ENCODE peak calls at places on chromosomes 5 and 9, in five cellular contexts. One of them, this sample, is unnamed.
A peak's percentile ranks its signal among the peaks of the same experiment; 100 is the strongest.

GRCh38 chr5:102089883-102090282 is 206.2 kb downstream of the SLCO4C1 start:
- DNase-seq in endothelial cell: no peak
- DNase-seq in hepatocyte: no peak
- DNase-seq in mesothelial cell of epicardium: no peak
- DNase-seq in CD8-positive, alpha-beta T cell: no peak
- DNase-seq in this sample: no peak

GRCh38 chr5:125865166-125865815 is 557.9 kb upstream of the GRAMD2B start:
- DNase-seq in endothelial cell: no peak
- DNase-seq in hepatocyte: no peak
- DNase-seq in mesothelial cell of epicardium: no peak
- DNase-seq in CD8-positive, alpha-beta T cell: no peak
- DNase-seq in this sample: no peak

GRCh38 chr5:129114539-129115193 is 20.1 kb downstream of the ISOC1 start:
- DNase-seq in endothelial cell: no peak
- DNase-seq in hepatocyte: no peak
- DNase-seq in mesothelial cell of epicardium: no peak
- DNase-seq in CD8-positive, alpha-beta T cell: no peak
- DNase-seq in this sample: no peak

GRCh38 chr5:80641353-80641752 is 13.1 kb upstream of the MSH3 start:
- DNase-seq in endothelial cell: no peak
- DNase-seq in hepatocyte: no peak
- DNase-seq in mesothelial cell of epicardium: no peak
- DNase-seq in CD8-positive, alpha-beta T cell: no peak
- DNase-seq in this sample: no peak

GRCh38 chr9:74044844-74045243 is 452.3 kb upstream of the RORB start:
- DNase-seq in endothelial cell: no peak
- DNase-seq in hepatocyte: no peak
- DNase-seq in mesothelial cell of epicardium: no peak
- DNase-seq in CD8-positive, alpha-beta T cell: no peak
- DNase-seq in this sample: no peak

GRCh38 chr9:82584349-82584846 is 478.5 kb downstream of the RASEF start:
- DNase-seq in endothelial cell: no peak
- DNase-seq in hepatocyte: peak; percentile 24
- DNase-seq in mesothelial cell of epicardium: no peak
- DNase-seq in CD8-positive, alpha-beta T cell: no peak
- DNase-seq in this sample: no peak

GRCh38 chr5:369151-369939 is 47.8 kb downstream of the AHRR start:
- DNase-seq in endothelial cell: no peak
- DNase-seq in hepatocyte: no peak
- DNase-seq in mesothelial cell of epicardium: no peak
- DNase-seq in CD8-positive, alpha-beta T cell: no peak
- DNase-seq in this sample: no peak

GRCh38 chr5:65482727-65483473 is 1.2 kb upstream of the ADAMTS6 start:
- DNase-seq in endothelial cell: peak; percentile 20
- DNase-seq in hepatocyte: peak; percentile 53
- DNase-seq in mesothelial cell of epicardium: no peak
- DNase-seq in CD8-positive, alpha-beta T cell: no peak
- DNase-seq in this sample: no peak

GRCh38 chr9:38343552-38343951 is 49.0 kb upstream of the ALDH1B1 start:
- DNase-seq in endothelial cell: no peak
- DNase-seq in hepatocyte: no peak
- DNase-seq in mesothelial cell of epicardium: no peak
- DNase-seq in CD8-positive, alpha-beta T cell: no peak
- DNase-seq in this sample: no peak

GRCh38 chr5:16773990-16774389 is 157.2 kb upstream of the RETREG1 start:
- DNase-seq in endothelial cell: no peak
- DNase-seq in hepatocyte: no peak
- DNase-seq in mesothelial cell of epicardium: no peak
- DNase-seq in CD8-positive, alpha-beta T cell: no peak
- DNase-seq in this sample: no peak

GRCh38 chr5:122721127-122721526 is 53.8 kb upstream of the SNX2 start:
- DNase-seq in endothelial cell: no peak
- DNase-seq in hepatocyte: no peak
- DNase-seq in mesothelial cell of epicardium: no peak
- DNase-seq in CD8-positive, alpha-beta T cell: no peak
- DNase-seq in this sample: no peak

GRCh38 chr9:125397736-125398135 is 136.1 kb downstream of the GAPVD1 start:
- DNase-seq in endothelial cell: no peak
- DNase-seq in hepatocyte: no peak
- DNase-seq in mesothelial cell of epicardium: no peak
- DNase-seq in CD8-positive, alpha-beta T cell: no peak
- DNase-seq in this sample: no peak

GRCh38 chr5:172452398-172453205 is 1.7 kb downstream of the SH3PXD2B start:
- DNase-seq in endothelial cell: no peak
- DNase-seq in hepatocyte: peak; percentile 61
- DNase-seq in mesothelial cell of epicardium: no peak
- DNase-seq in CD8-positive, alpha-beta T cell: no peak
- DNase-seq in this sample: no peak

GRCh38 chr5:140115186-140115500 is 1.2 kb downstream of the PURA start:
- DNase-seq in endothelial cell: no peak
- DNase-seq in hepatocyte: no peak
- DNase-seq in mesothelial cell of epicardium: no peak
- DNase-seq in CD8-positive, alpha-beta T cell: no peak
- DNase-seq in this sample: no peak

GRCh38 chr5:140116716-140117115 is 2.8 kb downstream of the PURA start:
- DNase-seq in endothelial cell: no peak
- DNase-seq in hepatocyte: no peak
- DNase-seq in mesothelial cell of epicardium: no peak
- DNase-seq in CD8-positive, alpha-beta T cell: no peak
- DNase-seq in this sample: no peak

GRCh38 chr5:140114341-140115185 is 654 bp downstream of the PURA start:
- DNase-seq in endothelial cell: peak; percentile 58
- DNase-seq in hepatocyte: peak; percentile 72
- DNase-seq in mesothelial cell of epicardium: peak; percentile 35
- DNase-seq in CD8-positive, alpha-beta T cell: peak; percentile 18
- DNase-seq in this sample: peak; percentile 49

GRCh38 chr5:140117523-140117922 is 3.6 kb downstream of the PURA start:
- DNase-seq in endothelial cell: no peak
- DNase-seq in hepatocyte: no peak
- DNase-seq in mesothelial cell of epicardium: no peak
- DNase-seq in CD8-positive, alpha-beta T cell: no peak
- DNase-seq in this sample: no peak

DNA sequence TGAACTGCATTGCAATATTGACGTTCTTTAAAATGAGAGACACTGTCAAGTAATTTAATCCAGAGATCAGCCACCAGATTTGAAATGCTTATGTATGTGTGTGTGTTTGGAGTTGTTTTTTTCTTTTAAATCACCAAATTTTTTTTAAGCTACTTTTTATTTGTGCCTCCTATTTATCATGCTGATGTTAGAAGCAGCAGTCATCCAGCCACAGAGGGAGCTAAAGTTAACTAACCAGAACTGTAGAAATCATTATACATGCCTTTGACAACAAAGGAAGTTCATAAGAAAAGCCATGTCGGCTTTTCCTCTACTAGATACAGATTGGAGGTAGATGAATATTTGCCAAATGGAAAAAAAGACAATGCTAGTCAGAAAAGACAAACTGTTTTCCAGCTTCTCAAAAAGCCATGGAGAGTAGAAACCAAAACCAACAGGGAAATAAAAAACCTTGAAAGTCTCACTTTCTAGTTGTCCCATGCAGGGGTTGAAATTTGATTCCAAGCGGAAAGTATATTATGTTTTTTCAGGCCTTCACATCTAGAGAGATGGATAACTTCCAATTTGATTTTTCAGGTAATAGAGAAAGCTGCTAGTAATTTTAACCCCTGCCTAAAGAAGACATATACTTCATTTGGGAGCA is 4.5 kb downstream of the PURA start:
- DNase-seq in endothelial cell: no peak
- DNase-seq in hepatocyte: no peak
- DNase-seq in mesothelial cell of epicardium: no peak
- DNase-seq in CD8-positive, alpha-beta T cell: no peak
- DNase-seq in this sample: no peak
- TF ChIP-seq CTCF in endothelial cell: no peak
- TF ChIP-seq CTCF in hepatocyte: no peak
- TF ChIP-seq CTCF in mesothelial cell of epicardium: no peak
- TF ChIP-seq CTCF in CD8-positive, alpha-beta T cell: no peak
- TF ChIP-seq CTCF in this sample: no peak

GRCh38 chr9:105846825-105847224 is 152.5 kb downstream of the TMEM38B start:
- DNase-seq in endothelial cell: no peak
- DNase-seq in hepatocyte: no peak
- DNase-seq in mesothelial cell of epicardium: no peak
- DNase-seq in CD8-positive, alpha-beta T cell: no peak
- DNase-seq in this sample: no peak

GRCh38 chr9:105837261-105837660 is 142.9 kb downstream of the TMEM38B start:
- DNase-seq in endothelial cell: no peak
- DNase-seq in hepatocyte: no peak
- DNase-seq in mesothelial cell of epicardium: no peak
- DNase-seq in CD8-positive, alpha-beta T cell: no peak
- DNase-seq in this sample: no peak

GRCh38 chr9:105841562-105841961 is 147.2 kb downstream of the TMEM38B start:
- DNase-seq in endothelial cell: no peak
- DNase-seq in hepatocyte: no peak
- DNase-seq in mesothelial cell of epicardium: no peak
- DNase-seq in CD8-positive, alpha-beta T cell: no peak
- DNase-seq in this sample: no peak

DNA sequence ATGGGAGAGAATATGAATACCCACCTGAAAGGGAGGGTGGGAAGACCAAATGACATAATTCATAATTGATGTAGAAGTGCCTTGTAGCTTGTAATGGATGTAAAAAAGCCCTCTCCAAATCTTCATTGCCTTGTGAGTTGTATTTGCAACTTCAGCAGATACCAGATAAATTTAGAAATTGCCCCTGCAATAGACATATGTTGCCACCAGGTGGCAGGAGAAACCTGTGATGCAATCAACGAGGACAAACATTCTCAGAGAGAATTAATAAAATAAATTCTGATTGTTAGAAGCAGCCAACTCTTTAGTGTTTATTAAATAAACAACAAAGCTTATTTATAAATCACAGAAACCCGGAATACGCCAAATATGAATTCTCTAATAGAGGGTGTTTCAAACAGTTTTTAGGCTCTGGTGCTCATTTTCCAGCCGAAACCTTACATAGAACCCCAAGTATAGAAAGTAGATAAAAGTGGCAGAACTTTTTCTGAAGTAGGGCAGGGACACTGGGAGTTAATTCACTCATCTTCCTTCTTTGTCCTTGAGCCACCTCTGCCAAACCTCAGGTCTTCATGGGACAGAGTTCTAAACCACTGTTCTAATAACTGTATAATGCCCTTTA is 147.8 kb downstream of the TMEM38B start:
- DNase-seq in endothelial cell: peak; percentile 38
- DNase-seq in hepatocyte: peak; percentile 61
- DNase-seq in mesothelial cell of epicardium: no peak
- DNase-seq in CD8-positive, alpha-beta T cell: no peak
- DNase-seq in this sample: no peak
- TF ChIP-seq CTCF in endothelial cell: peak; percentile 99
- TF ChIP-seq CTCF in hepatocyte: peak; percentile 90
- TF ChIP-seq CTCF in mesothelial cell of epicardium: peak; percentile 98
- TF ChIP-seq CTCF in CD8-positive, alpha-beta T cell: peak; percentile 83
- TF ChIP-seq CTCF in this sample: no peak

GRCh38 chr5:87432460-87432859 is 19.7 kb upstream of the CCNH start:
- DNase-seq in endothelial cell: no peak
- DNase-seq in hepatocyte: no peak
- DNase-seq in mesothelial cell of epicardium: no peak
- DNase-seq in CD8-positive, alpha-beta T cell: no peak
- DNase-seq in this sample: no peak
- TF ChIP-seq CTCF in endothelial cell: no peak
- TF ChIP-seq CTCF in hepatocyte: no peak
- TF ChIP-seq CTCF in mesothelial cell of epicardium: no peak
- TF ChIP-seq CTCF in CD8-positive, alpha-beta T cell: no peak
- TF ChIP-seq CTCF in this sample: no peak

DNA sequence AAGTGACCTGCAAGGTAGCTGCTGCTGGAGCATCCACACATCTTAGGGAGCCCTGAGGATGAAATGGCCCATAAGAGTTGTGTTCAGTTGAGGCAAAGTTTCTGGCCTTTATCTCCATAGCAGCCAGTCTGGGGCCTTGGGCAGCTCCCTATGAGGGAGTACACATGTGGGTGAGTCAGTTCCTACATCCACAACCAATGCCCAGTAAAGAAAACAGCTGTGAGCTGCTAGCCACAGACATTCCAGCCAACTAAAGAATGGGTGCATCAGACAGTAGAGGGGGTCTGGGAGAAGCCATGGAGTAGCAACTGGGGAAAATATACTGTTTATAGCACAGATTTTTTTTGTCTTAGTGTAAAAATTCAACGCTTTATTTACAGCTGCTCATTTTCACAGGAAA is 720.7 kb downstream of the TLE1 start:
- DNase-seq in endothelial cell: no peak
- DNase-seq in hepatocyte: no peak
- DNase-seq in mesothelial cell of epicardium: no peak
- DNase-seq in CD8-positive, alpha-beta T cell: no peak
- DNase-seq in this sample: no peak
- TF ChIP-seq CTCF in endothelial cell: no peak
- TF ChIP-seq CTCF in hepatocyte: no peak
- TF ChIP-seq CTCF in mesothelial cell of epicardium: no peak
- TF ChIP-seq CTCF in CD8-positive, alpha-beta T cell: no peak
- TF ChIP-seq CTCF in this sample: no peak

GRCh38 chr5:111226556-111226955 is 2.4 kb downstream of the CAMK4 start:
- DNase-seq in endothelial cell: no peak
- DNase-seq in hepatocyte: no peak
- DNase-seq in mesothelial cell of epicardium: no peak
- DNase-seq in CD8-positive, alpha-beta T cell: no peak
- DNase-seq in this sample: no peak

GRCh38 chr5:111225926-111226325 is 1.7 kb downstream of the CAMK4 start:
- DNase-seq in endothelial cell: no peak
- DNase-seq in hepatocyte: no peak
- DNase-seq in mesothelial cell of epicardium: no peak
- DNase-seq in CD8-positive, alpha-beta T cell: no peak
- DNase-seq in this sample: no peak

GRCh38 chr5:111223086-111223789 is 946 bp upstream of the CAMK4 start:
- DNase-seq in endothelial cell: no peak
- DNase-seq in hepatocyte: peak; percentile 6
- DNase-seq in mesothelial cell of epicardium: no peak
- DNase-seq in CD8-positive, alpha-beta T cell: no peak
- DNase-seq in this sample: no peak

GRCh38 chr5:111224561-111224989 is 391 bp downstream of the CAMK4 start:
- DNase-seq in endothelial cell: no peak
- DNase-seq in hepatocyte: no peak
- DNase-seq in mesothelial cell of epicardium: no peak
- DNase-seq in CD8-positive, alpha-beta T cell: no peak
- DNase-seq in this sample: no peak

DNA sequence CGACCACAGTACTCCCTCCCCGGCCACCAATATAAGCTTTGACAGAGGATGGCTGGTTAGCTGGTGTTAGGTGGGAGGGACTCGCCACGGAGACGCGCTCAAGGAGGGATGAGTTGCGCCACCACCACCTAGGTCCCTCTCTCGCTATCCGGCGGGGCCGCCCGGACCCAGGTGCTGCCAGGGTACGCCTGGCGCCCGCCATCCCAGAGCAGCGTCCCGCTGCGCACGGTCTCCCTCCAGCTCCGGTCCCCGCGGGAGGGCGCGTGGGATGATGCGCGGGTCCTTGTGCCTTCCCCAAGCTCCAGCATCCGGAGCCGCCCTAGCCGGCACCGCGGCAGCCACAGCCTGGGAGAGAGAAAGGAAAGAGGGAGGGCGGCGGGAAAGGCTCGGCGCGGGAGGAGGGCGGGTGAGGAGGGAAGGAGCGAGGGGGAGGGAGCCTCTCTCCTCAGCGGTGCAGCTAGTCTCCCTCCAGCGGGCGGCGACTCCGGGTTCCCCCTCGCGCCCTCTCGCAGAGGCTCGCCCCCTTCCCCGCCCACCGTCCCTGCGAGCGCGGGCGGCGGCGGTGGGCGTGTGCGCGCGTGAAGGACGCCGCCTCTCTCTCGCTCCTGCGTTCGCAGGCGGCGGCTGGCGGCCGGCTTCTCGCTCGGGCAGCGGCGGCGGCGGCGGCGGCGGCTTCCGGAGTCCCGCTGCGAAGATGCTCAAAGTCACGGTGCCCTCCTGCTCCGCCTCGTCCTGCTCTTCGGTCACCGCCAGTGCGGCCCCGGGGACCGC is at the start of gene CAMK4:
- DNase-seq in endothelial cell: peak; percentile 69
- DNase-seq in hepatocyte: peak; percentile 86
- DNase-seq in mesothelial cell of epicardium: peak; percentile 70
- DNase-seq in CD8-positive, alpha-beta T cell: peak; percentile 76
- DNase-seq in this sample: peak; percentile 52
- TF ChIP-seq CTCF in endothelial cell: no peak
- TF ChIP-seq CTCF in hepatocyte: no peak
- TF ChIP-seq CTCF in mesothelial cell of epicardium: no peak
- TF ChIP-seq CTCF in CD8-positive, alpha-beta T cell: peak; percentile 46
- TF ChIP-seq CTCF in this sample: no peak